ENCODE peak calls at places on chromosomes 6 and 20, in eight cellular contexts. One of them, this sample, is unnamed.

GRCh38 chr6:151682922-151683321 is 124.6 kb upstream of the ESR1 start:
- DNase-seq in H9: no peak
- DNase-seq in stimulated activated naive CD8-positive, alpha-beta T cell treated with anti-CD3 and anti-CD28 coated beads, Interleukin-15, amount 100 ng/mL, for 72 hours: no peak
- DNase-seq in posterior cingulate gyrus: no peak
- DNase-seq in H54: no peak
- DNase-seq in right cardiac atrium: no peak
- DNase-seq in stimulated activated CD4-positive, alpha-beta T cell treated with anti-CD3 and anti-CD28 coated beads, Interleukin-15, amount 100 ng/mL, for 24 hours: no peak
- DNase-seq in activated CD4-positive, CD25-positive, alpha-beta regulatory T cell: no peak
- DNase-seq in this sample: no peak

GRCh38 chr20:49287555-49288249 is 9.8 kb upstream of the ZNFX1 start:
- DNase-seq in H9: no peak
- DNase-seq in stimulated activated naive CD8-positive, alpha-beta T cell treated with anti-CD3 and anti-CD28 coated beads, Interleukin-15, amount 100 ng/mL, for 72 hours: no peak
- DNase-seq in posterior cingulate gyrus: no peak
- DNase-seq in H54: no peak
- DNase-seq in right cardiac atrium: no peak
- DNase-seq in stimulated activated CD4-positive, alpha-beta T cell treated with anti-CD3 and anti-CD28 coated beads, Interleukin-15, amount 100 ng/mL, for 24 hours: no peak
- DNase-seq in activated CD4-positive, CD25-positive, alpha-beta regulatory T cell: no peak
- DNase-seq in this sample: peak

GRCh38 chr6:141169419-141169818 is 963.3 kb upstream of the GJE1 start:
- DNase-seq in H9: no peak
- DNase-seq in stimulated activated naive CD8-positive, alpha-beta T cell treated with anti-CD3 and anti-CD28 coated beads, Interleukin-15, amount 100 ng/mL, for 72 hours: no peak
- DNase-seq in posterior cingulate gyrus: no peak
- DNase-seq in H54: no peak
- DNase-seq in right cardiac atrium: no peak
- DNase-seq in stimulated activated CD4-positive, alpha-beta T cell treated with anti-CD3 and anti-CD28 coated beads, Interleukin-15, amount 100 ng/mL, for 24 hours: no peak
- DNase-seq in activated CD4-positive, CD25-positive, alpha-beta regulatory T cell: no peak
- DNase-seq in this sample: no peak

GRCh38 chr6:170174124-170174770 is 116.6 kb downstream of the DLL1 start:
- DNase-seq in H9: peak
- DNase-seq in stimulated activated naive CD8-positive, alpha-beta T cell treated with anti-CD3 and anti-CD28 coated beads, Interleukin-15, amount 100 ng/mL, for 72 hours: no peak
- DNase-seq in posterior cingulate gyrus: peak
- DNase-seq in H54: no peak
- DNase-seq in right cardiac atrium: peak
- DNase-seq in stimulated activated CD4-positive, alpha-beta T cell treated with anti-CD3 and anti-CD28 coated beads, Interleukin-15, amount 100 ng/mL, for 24 hours: no peak
- DNase-seq in activated CD4-positive, CD25-positive, alpha-beta regulatory T cell: no peak
- DNase-seq in this sample: no peak

GRCh38 chr20:7090753-7091310 is 323.3 kb downstream of the BMP2 start:
- DNase-seq in H9: peak
- DNase-seq in stimulated activated naive CD8-positive, alpha-beta T cell treated with anti-CD3 and anti-CD28 coated beads, Interleukin-15, amount 100 ng/mL, for 72 hours: no peak
- DNase-seq in posterior cingulate gyrus: no peak
- DNase-seq in H54: no peak
- DNase-seq in right cardiac atrium: no peak
- DNase-seq in stimulated activated CD4-positive, alpha-beta T cell treated with anti-CD3 and anti-CD28 coated beads, Interleukin-15, amount 100 ng/mL, for 24 hours: no peak
- DNase-seq in activated CD4-positive, CD25-positive, alpha-beta regulatory T cell: no peak
- DNase-seq in this sample: no peak

GRCh38 chr20:43749734-43750294 is 23.0 kb upstream of the GTSF1L start:
- DNase-seq in H9: peak
- DNase-seq in stimulated activated naive CD8-positive, alpha-beta T cell treated with anti-CD3 and anti-CD28 coated beads, Interleukin-15, amount 100 ng/mL, for 72 hours: peak
- DNase-seq in posterior cingulate gyrus: peak
- DNase-seq in H54: peak
- DNase-seq in right cardiac atrium: peak
- DNase-seq in stimulated activated CD4-positive, alpha-beta T cell treated with anti-CD3 and anti-CD28 coated beads, Interleukin-15, amount 100 ng/mL, for 24 hours: peak
- DNase-seq in activated CD4-positive, CD25-positive, alpha-beta regulatory T cell: peak
- DNase-seq in this sample: no peak

GRCh38 chr6:134911532-134911931 is 38.4 kb downstream of the ALDH8A1 start:
- DNase-seq in H9: no peak
- DNase-seq in stimulated activated naive CD8-positive, alpha-beta T cell treated with anti-CD3 and anti-CD28 coated beads, Interleukin-15, amount 100 ng/mL, for 72 hours: no peak
- DNase-seq in posterior cingulate gyrus: no peak
- DNase-seq in H54: peak
- DNase-seq in right cardiac atrium: no peak
- DNase-seq in stimulated activated CD4-positive, alpha-beta T cell treated with anti-CD3 and anti-CD28 coated beads, Interleukin-15, amount 100 ng/mL, for 24 hours: no peak
- DNase-seq in activated CD4-positive, CD25-positive, alpha-beta regulatory T cell: no peak
- DNase-seq in this sample: peak

GRCh38 chr20:60170116-60170515 is 211.9 kb downstream of the CDH26 start:
- DNase-seq in H9: no peak
- DNase-seq in stimulated activated naive CD8-positive, alpha-beta T cell treated with anti-CD3 and anti-CD28 coated beads, Interleukin-15, amount 100 ng/mL, for 72 hours: no peak
- DNase-seq in posterior cingulate gyrus: no peak
- DNase-seq in H54: no peak
- DNase-seq in right cardiac atrium: no peak
- DNase-seq in stimulated activated CD4-positive, alpha-beta T cell treated with anti-CD3 and anti-CD28 coated beads, Interleukin-15, amount 100 ng/mL, for 24 hours: no peak
- DNase-seq in activated CD4-positive, CD25-positive, alpha-beta regulatory T cell: no peak
- DNase-seq in this sample: no peak

GRCh38 chr6:45946352-45946751 is 69.3 kb downstream of the CLIC5 start:
- DNase-seq in H9: peak
- DNase-seq in stimulated activated naive CD8-positive, alpha-beta T cell treated with anti-CD3 and anti-CD28 coated beads, Interleukin-15, amount 100 ng/mL, for 72 hours: no peak
- DNase-seq in posterior cingulate gyrus: no peak
- DNase-seq in H54: no peak
- DNase-seq in right cardiac atrium: peak
- DNase-seq in stimulated activated CD4-positive, alpha-beta T cell treated with anti-CD3 and anti-CD28 coated beads, Interleukin-15, amount 100 ng/mL, for 24 hours: peak
- DNase-seq in activated CD4-positive, CD25-positive, alpha-beta regulatory T cell: no peak
- DNase-seq in this sample: no peak

GRCh38 chr6:33604941-33605854 is 15.9 kb upstream of the ITPR3 start:
- DNase-seq in H9: no peak
- DNase-seq in stimulated activated naive CD8-positive, alpha-beta T cell treated with anti-CD3 and anti-CD28 coated beads, Interleukin-15, amount 100 ng/mL, for 72 hours: no peak
- DNase-seq in posterior cingulate gyrus: no peak
- DNase-seq in H54: no peak
- DNase-seq in right cardiac atrium: no peak
- DNase-seq in stimulated activated CD4-positive, alpha-beta T cell treated with anti-CD3 and anti-CD28 coated beads, Interleukin-15, amount 100 ng/mL, for 24 hours: no peak
- DNase-seq in activated CD4-positive, CD25-positive, alpha-beta regulatory T cell: no peak
- DNase-seq in this sample: no peak

GRCh38 chr6:80744213-80744612 is 637.7 kb downstream of the BCKDHB start:
- DNase-seq in H9: no peak
- DNase-seq in stimulated activated naive CD8-positive, alpha-beta T cell treated with anti-CD3 and anti-CD28 coated beads, Interleukin-15, amount 100 ng/mL, for 72 hours: no peak
- DNase-seq in posterior cingulate gyrus: no peak
- DNase-seq in H54: no peak
- DNase-seq in right cardiac atrium: no peak
- DNase-seq in stimulated activated CD4-positive, alpha-beta T cell treated with anti-CD3 and anti-CD28 coated beads, Interleukin-15, amount 100 ng/mL, for 24 hours: no peak
- DNase-seq in activated CD4-positive, CD25-positive, alpha-beta regulatory T cell: no peak
- DNase-seq in this sample: no peak

GRCh38 chr6:156183678-156184077 is 593.5 kb upstream of the ARID1B start:
- DNase-seq in H9: no peak
- DNase-seq in stimulated activated naive CD8-positive, alpha-beta T cell treated with anti-CD3 and anti-CD28 coated beads, Interleukin-15, amount 100 ng/mL, for 72 hours: no peak
- DNase-seq in posterior cingulate gyrus: no peak
- DNase-seq in H54: no peak
- DNase-seq in right cardiac atrium: no peak
- DNase-seq in stimulated activated CD4-positive, alpha-beta T cell treated with anti-CD3 and anti-CD28 coated beads, Interleukin-15, amount 100 ng/mL, for 24 hours: no peak
- DNase-seq in activated CD4-positive, CD25-positive, alpha-beta regulatory T cell: no peak
- DNase-seq in this sample: no peak

GRCh38 chr6:144150673-144151009 is 324 bp downstream of the STX11 start:
- DNase-seq in H9: peak
- DNase-seq in stimulated activated naive CD8-positive, alpha-beta T cell treated with anti-CD3 and anti-CD28 coated beads, Interleukin-15, amount 100 ng/mL, for 72 hours: peak
- DNase-seq in posterior cingulate gyrus: no peak
- DNase-seq in H54: no peak
- DNase-seq in right cardiac atrium: peak
- DNase-seq in stimulated activated CD4-positive, alpha-beta T cell treated with anti-CD3 and anti-CD28 coated beads, Interleukin-15, amount 100 ng/mL, for 24 hours: peak
- DNase-seq in activated CD4-positive, CD25-positive, alpha-beta regulatory T cell: peak
- DNase-seq in this sample: no peak

GRCh38 chr6:37816599-37817375 is 2.7 kb upstream of the ZFAND3 start:
- DNase-seq in H9: no peak
- DNase-seq in stimulated activated naive CD8-positive, alpha-beta T cell treated with anti-CD3 and anti-CD28 coated beads, Interleukin-15, amount 100 ng/mL, for 72 hours: no peak
- DNase-seq in posterior cingulate gyrus: no peak
- DNase-seq in H54: no peak
- DNase-seq in right cardiac atrium: no peak
- DNase-seq in stimulated activated CD4-positive, alpha-beta T cell treated with anti-CD3 and anti-CD28 coated beads, Interleukin-15, amount 100 ng/mL, for 24 hours: no peak
- DNase-seq in activated CD4-positive, CD25-positive, alpha-beta regulatory T cell: no peak
- DNase-seq in this sample: no peak

GRCh38 chr6:37314803-37315515 is 38.8 kb upstream of the RNF8 start:
- DNase-seq in H9: peak
- DNase-seq in stimulated activated naive CD8-positive, alpha-beta T cell treated with anti-CD3 and anti-CD28 coated beads, Interleukin-15, amount 100 ng/mL, for 72 hours: peak
- DNase-seq in posterior cingulate gyrus: no peak
- DNase-seq in H54: no peak
- DNase-seq in right cardiac atrium: peak
- DNase-seq in stimulated activated CD4-positive, alpha-beta T cell treated with anti-CD3 and anti-CD28 coated beads, Interleukin-15, amount 100 ng/mL, for 24 hours: peak
- DNase-seq in activated CD4-positive, CD25-positive, alpha-beta regulatory T cell: no peak
- DNase-seq in this sample: no peak

GRCh38 chr6:2630362-2630761 is 120.4 kb downstream of the MYLK4 start:
- DNase-seq in H9: no peak
- DNase-seq in stimulated activated naive CD8-positive, alpha-beta T cell treated with anti-CD3 and anti-CD28 coated beads, Interleukin-15, amount 100 ng/mL, for 72 hours: no peak
- DNase-seq in posterior cingulate gyrus: no peak
- DNase-seq in H54: peak
- DNase-seq in right cardiac atrium: no peak
- DNase-seq in stimulated activated CD4-positive, alpha-beta T cell treated with anti-CD3 and anti-CD28 coated beads, Interleukin-15, amount 100 ng/mL, for 24 hours: no peak
- DNase-seq in activated CD4-positive, CD25-positive, alpha-beta regulatory T cell: no peak
- DNase-seq in this sample: peak

GRCh38 chr6:162770136-162770535 is 42.4 kb downstream of the PACRG start:
- DNase-seq in H9: no peak
- DNase-seq in stimulated activated naive CD8-positive, alpha-beta T cell treated with anti-CD3 and anti-CD28 coated beads, Interleukin-15, amount 100 ng/mL, for 72 hours: no peak
- DNase-seq in posterior cingulate gyrus: no peak
- DNase-seq in H54: no peak
- DNase-seq in right cardiac atrium: no peak
- DNase-seq in stimulated activated CD4-positive, alpha-beta T cell treated with anti-CD3 and anti-CD28 coated beads, Interleukin-15, amount 100 ng/mL, for 24 hours: no peak
- DNase-seq in activated CD4-positive, CD25-positive, alpha-beta regulatory T cell: no peak
- DNase-seq in this sample: no peak

GRCh38 chr20:62622877-62623487 is 19.3 kb upstream of the SLCO4A1 start:
- DNase-seq in H9: no peak
- DNase-seq in stimulated activated naive CD8-positive, alpha-beta T cell treated with anti-CD3 and anti-CD28 coated beads, Interleukin-15, amount 100 ng/mL, for 72 hours: no peak
- DNase-seq in posterior cingulate gyrus: peak
- DNase-seq in H54: no peak
- DNase-seq in right cardiac atrium: peak
- DNase-seq in stimulated activated CD4-positive, alpha-beta T cell treated with anti-CD3 and anti-CD28 coated beads, Interleukin-15, amount 100 ng/mL, for 24 hours: no peak
- DNase-seq in activated CD4-positive, CD25-positive, alpha-beta regulatory T cell: no peak
- DNase-seq in this sample: no peak

GRCh38 chr6:167647333-167647732 is 179.4 kb upstream of the AFDN start:
- DNase-seq in H9: no peak
- DNase-seq in stimulated activated naive CD8-positive, alpha-beta T cell treated with anti-CD3 and anti-CD28 coated beads, Interleukin-15, amount 100 ng/mL, for 72 hours: no peak
- DNase-seq in posterior cingulate gyrus: peak
- DNase-seq in H54: no peak
- DNase-seq in right cardiac atrium: no peak
- DNase-seq in stimulated activated CD4-positive, alpha-beta T cell treated with anti-CD3 and anti-CD28 coated beads, Interleukin-15, amount 100 ng/mL, for 24 hours: no peak
- DNase-seq in activated CD4-positive, CD25-positive, alpha-beta regulatory T cell: no peak
- DNase-seq in this sample: no peak

GRCh38 chr6:55319961-55320690 is 7.1 kb upstream of the GFRAL start:
- DNase-seq in H9: no peak
- DNase-seq in stimulated activated naive CD8-positive, alpha-beta T cell treated with anti-CD3 and anti-CD28 coated beads, Interleukin-15, amount 100 ng/mL, for 72 hours: no peak
- DNase-seq in posterior cingulate gyrus: no peak
- DNase-seq in H54: no peak
- DNase-seq in right cardiac atrium: no peak
- DNase-seq in stimulated activated CD4-positive, alpha-beta T cell treated with anti-CD3 and anti-CD28 coated beads, Interleukin-15, amount 100 ng/mL, for 24 hours: no peak
- DNase-seq in activated CD4-positive, CD25-positive, alpha-beta regulatory T cell: no peak
- DNase-seq in this sample: no peak

GRCh38 chr20:58747400-58747672 is 54.7 kb downstream of the NPEPL1 start:
- DNase-seq in H9: no peak
- DNase-seq in stimulated activated naive CD8-positive, alpha-beta T cell treated with anti-CD3 and anti-CD28 coated beads, Interleukin-15, amount 100 ng/mL, for 72 hours: no peak
- DNase-seq in posterior cingulate gyrus: no peak
- DNase-seq in H54: no peak
- DNase-seq in right cardiac atrium: no peak
- DNase-seq in stimulated activated CD4-positive, alpha-beta T cell treated with anti-CD3 and anti-CD28 coated beads, Interleukin-15, amount 100 ng/mL, for 24 hours: no peak
- DNase-seq in activated CD4-positive, CD25-positive, alpha-beta regulatory T cell: no peak
- DNase-seq in this sample: no peak

GRCh38 chr20:6407163-6407562 is 284.3 kb upstream of the FERMT1 start:
- DNase-seq in H9: no peak
- DNase-seq in stimulated activated naive CD8-positive, alpha-beta T cell treated with anti-CD3 and anti-CD28 coated beads, Interleukin-15, amount 100 ng/mL, for 72 hours: no peak
- DNase-seq in posterior cingulate gyrus: no peak
- DNase-seq in H54: no peak
- DNase-seq in right cardiac atrium: no peak
- DNase-seq in stimulated activated CD4-positive, alpha-beta T cell treated with anti-CD3 and anti-CD28 coated beads, Interleukin-15, amount 100 ng/mL, for 24 hours: no peak
- DNase-seq in activated CD4-positive, CD25-positive, alpha-beta regulatory T cell: no peak
- DNase-seq in this sample: no peak

GRCh38 chr20:36544134-36545018 is 3.1 kb downstream of the MYL9 start:
- DNase-seq in H9: no peak
- DNase-seq in stimulated activated naive CD8-positive, alpha-beta T cell treated with anti-CD3 and anti-CD28 coated beads, Interleukin-15, amount 100 ng/mL, for 72 hours: no peak
- DNase-seq in posterior cingulate gyrus: peak
- DNase-seq in H54: peak
- DNase-seq in right cardiac atrium: peak
- DNase-seq in stimulated activated CD4-positive, alpha-beta T cell treated with anti-CD3 and anti-CD28 coated beads, Interleukin-15, amount 100 ng/mL, for 24 hours: no peak
- DNase-seq in activated CD4-positive, CD25-positive, alpha-beta regulatory T cell: no peak
- DNase-seq in this sample: no peak